ENCODE peak calls at places on chromosomes 4 and X, in seven cellular contexts. G, M, N, B, T, Q and K are unnamed samples.

GRCh38 chr4:130812117-130812765 is 1716.3 kb downstream of the C4orf33 start:
- DNase-seq in G (no peak), M (no peak), N (no peak), B (no peak), T (no peak), Q (no peak), K (no peak)

GRCh38 chr4:182822554-182822953 is 94.6 kb downstream of the DCTD start:
- DNase-seq in G (no peak), M (no peak), N (no peak), B (no peak), T (no peak), Q (no peak), K (no peak)

GRCh38 chrX:151088221-151088620 is 88.2 kb upstream of the GPR50 start:
- DNase-seq in G (no peak), M (no peak), N (no peak), B (no peak), T (no peak), Q (no peak), K (no peak)

GRCh38 chr4:3461515-3462291 is 1.4 kb upstream of the DOK7 start:
- DNase-seq in G (no peak), M (no peak), N (no peak), B (no peak), T (no peak), Q (no peak), K (no peak)

GRCh38 chr4:183876268-183876934 is 28.7 kb upstream of the STOX2 start:
- DNase-seq in G (no peak), M (no peak), N (no peak), B (no peak), T (no peak), Q (no peak), K (peak)

GRCh38 chrX:15854080-15854655 is 445 bp downstream of the AP1S2 start:
- DNase-seq in G (peak), M (peak), N (peak), B (peak), T (no peak), Q (no peak), K (peak)

GRCh38 chrX:133723930-133724329 is 261.5 kb downstream of the GPC3 start:
- DNase-seq in G (peak), M (no peak), N (no peak), B (no peak), T (no peak), Q (no peak), K (no peak)

GRCh38 chr4:26320159-26320452 is 708 bp upstream of the RBPJ start:
- DNase-seq in G (peak), M (no peak), N (no peak), B (no peak), T (no peak), Q (peak), K (no peak)

GRCh38 chr4:24477919-24478318 is 106.4 kb downstream of the DHX15 start:
- DNase-seq in G (no peak), M (no peak), N (no peak), B (no peak), T (no peak), Q (no peak), K (peak)

GRCh38 chrX:154840856-154841255 is 6.4 kb upstream of the SMIM9 start:
- DNase-seq in G (peak), M (peak), N (no peak), B (no peak), T (peak), Q (no peak), K (peak)

GRCh38 chr4:1093391-1094335 is 19.7 kb downstream of the RNF212 start:
- DNase-seq in G (no peak), M (no peak), N (no peak), B (no peak), T (no peak), Q (no peak), K (no peak)

GRCh38 chrX:17413228-17413627 is 38.2 kb downstream of the NHS start:
- DNase-seq in G (no peak), M (no peak), N (no peak), B (no peak), T (peak), Q (no peak), K (no peak)

GRCh38 chr4:7375427-7375826 is 59.3 kb downstream of the PSAPL1 start:
- DNase-seq in G (no peak), M (no peak), N (no peak), B (no peak), T (no peak), Q (no peak), K (no peak)
- TF ChIP-seq YY1 in G (no peak), M (no peak), N (no peak), B (no peak), T (no peak), Q (no peak), K (no peak)

GRCh38 chr4:125070869-125071268 is 243.9 kb upstream of the FAT4 start:
- DNase-seq in G (no peak), M (no peak), N (no peak), B (no peak), T (no peak), Q (no peak), K (no peak)
- TF ChIP-seq YY1 in G (no peak), M (no peak), N (no peak), B (no peak), T (peak), Q (no peak), K (no peak)

GRCh38 chr4:188941524-188942109 is 802.4 kb downstream of the TRIML1 start:
- DNase-seq in G (no peak), M (no peak), N (no peak), B (no peak), T (peak), Q (no peak), K (no peak)
- TF ChIP-seq YY1 in G (no peak), M (no peak), N (no peak), B (no peak), T (peak), Q (no peak), K (no peak)

DNA sequence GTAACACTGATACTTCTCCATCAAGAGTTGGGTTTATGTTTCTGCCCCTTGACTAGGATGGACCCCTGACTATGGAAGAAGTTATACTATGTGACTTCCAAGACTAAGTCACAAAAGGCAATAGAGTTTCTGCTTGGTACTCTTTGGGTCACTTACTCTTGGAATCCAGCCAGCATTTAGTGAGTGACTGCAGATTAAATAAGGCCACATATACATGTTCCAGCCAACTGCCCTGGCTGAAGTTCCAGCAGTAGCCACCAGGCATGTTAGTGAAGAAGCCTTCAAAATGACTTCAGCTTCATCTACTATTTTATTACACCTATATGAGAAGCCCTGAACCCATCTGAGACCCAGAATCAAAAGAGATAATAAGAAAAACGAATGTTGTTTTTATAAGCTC is 524.0 kb downstream of the DMD start:
- DNase-seq in G (no peak), M (no peak), N (no peak), B (no peak), T (no peak), Q (no peak), K (no peak)
- TF ChIP-seq YY1 in G (no peak), M (no peak), N (no peak), B (no peak), T (no peak), Q (no peak), K (no peak)

DNA sequence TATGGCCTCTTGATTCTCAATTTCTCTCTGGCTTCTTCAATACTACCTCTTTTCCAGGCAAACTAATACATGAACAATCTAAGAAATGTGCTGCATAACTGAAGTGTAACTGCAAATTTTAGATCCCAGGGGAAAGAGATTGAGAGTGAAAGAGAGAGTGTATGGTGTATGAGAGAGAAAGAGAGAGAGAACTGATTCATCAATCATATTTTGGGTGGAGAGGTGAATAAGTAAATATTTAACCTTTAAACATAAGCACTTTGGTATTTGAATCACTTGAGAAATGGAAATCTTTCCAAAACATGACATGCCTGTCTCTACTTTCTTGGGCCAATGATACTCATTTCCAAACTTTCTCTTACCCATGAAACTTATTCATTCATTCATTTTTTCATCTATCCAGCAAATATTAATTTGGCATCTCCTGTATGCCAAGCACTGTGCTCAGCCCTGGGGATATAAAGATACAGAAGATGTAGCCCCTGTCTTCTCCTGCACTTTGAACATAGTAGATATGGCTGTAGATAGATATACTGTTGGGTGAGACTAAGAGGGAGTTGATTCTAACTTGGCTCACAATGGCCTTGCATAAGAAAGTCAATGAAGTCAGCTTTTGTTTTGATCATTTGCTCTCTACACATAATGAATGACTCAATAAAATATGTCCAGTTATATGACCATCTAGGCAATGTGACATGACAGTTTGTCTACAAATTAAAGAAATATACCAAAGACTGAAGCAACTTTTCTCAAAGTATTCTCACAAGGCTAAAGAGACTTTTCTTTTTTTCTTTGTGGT is 147.4 kb upstream of the DIPK2B start:
- DNase-seq in G (no peak), M (no peak), N (no peak), B (no peak), T (no peak), Q (no peak), K (no peak)
- TF ChIP-seq YY1 in G (no peak), M (no peak), N (no peak), B (no peak), T (no peak), Q (no peak), K (no peak)

DNA sequence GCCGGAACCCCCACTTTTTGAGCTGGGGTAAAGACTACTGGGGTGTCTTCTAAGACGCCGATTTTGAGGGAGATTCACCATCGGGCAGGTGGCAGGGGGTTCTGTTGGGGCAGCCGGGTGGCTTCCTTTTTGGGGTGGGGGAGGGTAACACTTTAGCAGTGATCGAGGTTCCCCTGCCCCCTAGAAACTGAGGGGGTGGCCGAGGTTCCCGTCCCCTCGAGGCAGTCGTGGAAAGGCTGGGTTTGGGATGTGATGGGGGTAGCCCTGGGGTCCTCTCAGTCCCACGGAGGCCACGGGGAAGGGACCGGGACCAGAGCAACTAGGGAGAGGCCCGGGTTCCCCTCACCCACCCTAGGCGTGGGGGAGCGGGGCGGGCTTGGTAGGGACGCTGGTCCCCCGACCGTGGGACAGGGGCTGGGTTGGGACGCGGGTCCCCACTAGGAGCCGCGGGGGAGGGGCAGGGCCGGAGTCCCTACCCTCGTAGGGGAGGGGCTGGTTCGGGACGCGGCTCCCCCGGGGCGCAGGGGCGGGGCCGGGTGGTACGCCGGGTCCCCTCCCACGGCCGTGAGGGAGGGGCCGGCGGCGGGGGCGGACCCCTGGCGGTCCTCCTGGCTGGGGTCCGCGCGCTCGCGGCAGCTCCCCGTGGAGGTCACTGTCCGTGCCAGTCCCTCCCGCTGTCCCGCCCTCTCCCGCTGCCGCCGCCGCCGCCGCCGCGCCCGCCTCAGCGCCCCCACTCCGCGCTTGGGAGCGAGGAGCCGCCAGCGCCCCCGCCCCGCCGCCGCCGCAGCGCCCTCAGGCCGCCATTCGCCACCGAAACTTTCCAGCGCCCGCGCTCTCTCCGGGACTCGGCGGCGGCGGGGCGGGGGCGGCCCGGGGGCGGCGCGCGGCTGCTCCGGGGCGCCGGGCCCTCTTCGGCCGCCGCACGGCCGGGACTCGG is at the start of gene TBL1X:
- DNase-seq in G (peak), M (peak), N (no peak), B (peak), T (no peak), Q (no peak), K (peak)
- TF ChIP-seq YY1 in G (no peak), M (peak), N (no peak), B (no peak), T (no peak), Q (peak), K (no peak)